ENCODE peak calls at places on chromosomes 6 and 20, in five cellular contexts. J, O, H, Z and N are unnamed samples.

GRCh38 chr6:121430514-121431460 is 4.7 kb upstream of the GJA1 start:
- DNase-seq in H (peak), O (no peak), Z (no peak), J (peak), N (no peak)

GRCh38 chr20:34222208-34222607 is 19.0 kb upstream of the ASIP start:
- DNase-seq in J (peak), Z (no peak), H (peak), O (no peak), N (no peak)

GRCh38 chr6:131532476-131533108 is 40.4 kb upstream of the ARG1 start:
- DNase-seq in J (peak), Z (no peak), H (no peak), O (no peak), N (no peak)

GRCh38 chr6:5671604-5672559 is 334.8 kb downstream of the NRN1 start:
- DNase-seq in O (no peak), H (no peak), Z (no peak), J (no peak), N (no peak)

GRCh38 chr6:118569498-118569897 is 21.4 kb downstream of the PLN start:
- DNase-seq in J (no peak), O (no peak), Z (no peak), H (no peak), N (no peak)

GRCh38 chr6:83126807-83127206 is 59.3 kb downstream of the DOP1A start:
- DNase-seq in J (no peak), O (no peak), H (no peak), Z (no peak), N (no peak)

GRCh38 chr6:20542927-20543602 is 8.8 kb downstream of the CDKAL1 start:
- DNase-seq in O (no peak), Z (no peak), H (peak), J (peak), N (no peak)

GRCh38 chr6:33248643-33248931 is 23.1 kb downstream of the VPS52 start:
- DNase-seq in H (peak), O (no peak), J (no peak), Z (no peak), N (no peak)

GRCh38 chr6:33670971-33671370 is 40.5 kb downstream of the UQCC2 start:
- DNase-seq in Z (peak), O (peak), J (no peak), H (no peak), N (no peak)

GRCh38 chr6:151263967-151264366 is 24.2 kb downstream of the AKAP12 start:
- DNase-seq in O (no peak), J (no peak), H (no peak), Z (no peak), N (no peak)

GRCh38 chr6:25193147-25193864 is 85.9 kb upstream of the CARMIL1 start:
- DNase-seq in J (peak), Z (no peak), H (peak), O (no peak), N (no peak)

GRCh38 chr6:83511901-83512681 is at the start of gene PRSS35:
- DNase-seq in Z (peak), O (peak), J (peak), H (peak), N (peak)

GRCh38 chr6:30101423-30101938 is 11.4 kb downstream of the TRIM31 start:
- DNase-seq in H (peak), J (no peak), O (no peak), Z (no peak), N (no peak)

GRCh38 chr6:4180653-4181255 is 45.4 kb upstream of the ECI2 start:
- DNase-seq in H (peak), Z (no peak), J (peak), O (no peak), N (peak)

GRCh38 chr6:12238191-12238590 is 52.0 kb upstream of the EDN1 start:
- DNase-seq in Z (no peak), J (no peak), O (no peak), H (no peak), N (no peak)

GRCh38 chr20:58888521-58889333 is 36.2 kb downstream of the GNAS start:
- DNase-seq in Z (peak), H (peak), J (peak), O (peak), N (peak)

GRCh38 chr20:50013976-50014375 is 31.2 kb downstream of the SNAI1 start:
- DNase-seq in Z (no peak), O (no peak), H (no peak), J (no peak), N (no peak)
- H2BK120ac ChIP-seq in Z (no peak), O (no peak), H (no peak), J (no peak), N (peak)

GRCh38 chr6:125586605-125587004 is 162.8 kb upstream of the HEY2 start:
- DNase-seq in H (no peak), O (no peak), Z (no peak), J (no peak), N (no peak)
- H2BK120ac ChIP-seq in H (no peak), O (no peak), Z (no peak), J (no peak), N (no peak)

GRCh38 chr6:106829451-106829850 is 145.1 kb downstream of the CD24 start:
- DNase-seq in Z (no peak), H (no peak), O (no peak), J (no peak), N (no peak)

GRCh38 chr6:106823732-106824351 is 150.7 kb downstream of the CD24 start:
- DNase-seq in O (peak), Z (peak), H (no peak), J (no peak), N (no peak)

GRCh38 chr6:106827081-106827480 is 147.4 kb downstream of the CD24 start:
- DNase-seq in H (no peak), O (no peak), J (no peak), Z (no peak), N (no peak)

GRCh38 chr6:106823058-106823457 is 151.5 kb downstream of the CD24 start:
- DNase-seq in H (no peak), O (no peak), J (no peak), Z (no peak), N (no peak)

DNA sequence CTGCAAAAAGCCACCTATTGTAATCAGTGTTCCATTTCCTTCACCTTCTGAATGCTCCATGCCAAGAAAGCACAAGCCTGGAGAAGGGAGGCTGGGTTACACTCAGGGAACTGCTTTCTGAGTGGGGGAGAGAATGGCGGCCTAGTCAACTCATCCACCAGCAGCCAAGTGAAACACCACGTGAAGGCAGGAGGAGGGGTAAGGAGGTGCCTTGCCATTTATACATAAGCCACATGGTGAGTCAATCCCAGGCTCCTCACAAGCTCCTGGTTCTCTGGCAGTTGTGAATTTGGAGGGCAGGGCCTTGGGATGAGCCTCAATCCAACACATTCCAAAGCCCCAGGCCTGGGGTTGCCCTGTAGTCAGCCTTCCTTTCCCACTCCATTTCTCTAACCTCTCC is 149.4 kb downstream of the CD24 start:
- DNase-seq in Z (no peak), O (no peak), J (no peak), H (no peak), N (no peak)
- H2BK120ac ChIP-seq in Z (no peak), O (no peak), J (no peak), H (no peak), N (no peak)

GRCh38 chr20:32906871-32907495 is 48.3 kb downstream of the EFCAB8 start:
- DNase-seq in Z (no peak), J (no peak), H (no peak), O (no peak), N (no peak)

GRCh38 chr20:32908334-32909292 is 49.9 kb downstream of the EFCAB8 start:
- DNase-seq in H (no peak), Z (no peak), J (no peak), O (no peak), N (no peak)

GRCh38 chr20:32903666-32904175 is 45.0 kb downstream of the EFCAB8 start:
- DNase-seq in O (no peak), Z (no peak), J (no peak), H (no peak), N (no peak)

GRCh38 chr20:32907886-32908285 is 49.2 kb downstream of the EFCAB8 start:
- DNase-seq in O (no peak), H (no peak), J (no peak), Z (no peak), N (no peak)

DNA sequence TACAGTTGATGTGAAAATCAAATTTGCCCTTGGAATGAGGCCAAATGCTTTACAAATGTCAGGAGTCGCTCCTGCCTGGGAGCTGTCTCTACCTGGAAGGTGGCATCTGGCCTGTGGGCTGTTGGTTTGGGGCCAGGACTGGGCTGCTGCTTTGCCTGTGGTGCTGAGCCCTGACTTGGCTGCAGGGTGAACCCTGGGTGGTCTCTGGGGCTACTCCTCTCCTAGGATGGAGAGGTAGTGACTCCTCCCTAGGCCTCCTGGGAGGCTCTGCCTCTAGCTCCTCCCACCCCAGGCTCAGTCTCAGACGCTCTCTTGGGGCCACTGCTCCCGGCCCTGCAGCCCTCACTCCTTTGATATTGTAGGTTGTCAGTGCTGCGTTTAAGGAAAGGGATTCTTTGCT is 47.5 kb downstream of the EFCAB8 start:
- DNase-seq in O (no peak), H (no peak), J (no peak), Z (no peak), N (no peak)
- H2BK120ac ChIP-seq in O (no peak), H (no peak), J (no peak), Z (no peak), N (no peak)

DNA sequence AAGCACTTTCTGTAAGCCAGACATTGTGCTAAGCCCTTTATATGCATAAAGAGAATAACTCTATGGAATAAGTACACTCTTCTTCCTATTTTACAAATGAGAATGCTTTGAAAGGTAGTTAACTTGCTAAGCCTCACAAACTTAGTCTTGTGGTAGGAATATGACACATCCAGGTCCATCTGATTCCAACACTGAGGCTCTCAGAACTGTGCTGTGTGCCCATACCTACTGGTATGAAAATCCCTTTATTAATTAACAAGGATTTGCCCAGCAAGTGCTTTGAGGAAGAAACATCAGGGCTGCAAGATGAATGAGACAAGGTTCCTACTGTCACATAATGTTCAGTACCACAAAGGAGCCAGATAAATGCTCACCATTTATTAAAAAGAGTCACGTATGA is 122.6 kb downstream of the TNFRSF21 start:
- DNase-seq in O (no peak), J (no peak), Z (no peak), H (no peak), N (no peak)
- H2BK120ac ChIP-seq in O (no peak), J (peak), Z (no peak), H (no peak), N (no peak)

GRCh38 chr6:158848441-158848840 is 29.3 kb upstream of the EZR start:
- DNase-seq in Z (no peak), J (no peak), H (no peak), O (no peak), N (no peak)
- H2BK120ac ChIP-seq in Z (no peak), J (peak), H (no peak), O (no peak), N (no peak)

GRCh38 chr6:70379473-70380013 is 33.8 kb upstream of the FAM135A start:
- DNase-seq in O (no peak), Z (no peak), H (no peak), J (no peak), N (no peak)
- H2BK120ac ChIP-seq in O (no peak), Z (no peak), H (no peak), J (no peak), N (no peak)

GRCh38 chr6:105763866-105764265 is 322.3 kb upstream of the PRDM1 start:
- DNase-seq in H (no peak), Z (no peak), J (no peak), O (no peak), N (no peak)
- H2BK120ac ChIP-seq in H (no peak), Z (no peak), J (peak), O (no peak), N (no peak)

GRCh38 chr6:56459030-56459805 is 183.5 kb downstream of the DST start:
- DNase-seq in J (no peak), Z (no peak), H (no peak), O (no peak), N (no peak)
- H2BK120ac ChIP-seq in J (no peak), Z (no peak), H (no peak), O (no peak), N (no peak)

GRCh38 chr6:147654103-147654845 is 145.8 kb downstream of the SAMD5 start:
- DNase-seq in O (no peak), Z (no peak), H (no peak), J (peak), N (no peak)

GRCh38 chr6:147648936-147649335 is 140.4 kb downstream of the SAMD5 start:
- DNase-seq in J (peak), H (no peak), O (no peak), Z (no peak), N (no peak)

DNA sequence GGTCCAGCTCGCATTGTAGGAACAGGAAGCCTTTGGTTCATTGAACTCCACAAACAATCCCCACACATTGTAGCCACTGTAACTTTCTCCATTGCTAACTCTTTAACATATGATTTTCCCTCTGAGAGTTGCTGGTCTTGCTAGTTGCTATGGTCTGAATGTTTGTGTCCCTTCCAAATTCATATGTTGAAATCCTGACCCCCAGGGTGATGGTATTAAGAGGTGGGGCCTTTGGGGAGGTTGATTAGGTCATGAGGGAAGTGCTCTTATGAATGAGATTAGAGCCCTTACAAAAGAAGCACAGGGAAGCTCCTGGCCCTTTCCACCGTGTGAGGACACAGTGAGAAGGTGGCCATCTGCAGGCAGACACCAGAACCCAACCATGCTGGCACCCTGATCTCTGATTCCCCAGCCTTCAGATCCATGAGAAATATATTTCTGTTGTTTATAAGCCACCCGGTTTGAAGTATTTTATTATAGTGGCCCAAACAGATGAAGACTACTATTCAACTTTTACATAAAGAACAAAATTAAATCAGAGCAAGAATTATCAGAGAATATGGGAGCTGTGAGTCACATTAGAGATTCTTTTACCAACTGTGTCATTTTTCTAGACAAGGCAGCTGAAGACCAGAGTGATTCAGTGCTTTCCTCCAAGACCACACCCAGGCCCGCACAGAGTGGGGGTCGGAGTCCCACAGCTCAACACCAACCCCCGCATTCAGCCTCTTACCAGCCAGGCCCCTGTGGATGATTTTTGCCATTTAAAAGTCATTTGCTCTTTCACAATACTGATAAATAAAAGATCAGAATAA is 143.0 kb downstream of the SAMD5 start:
- DNase-seq in Z (peak), J (peak), O (no peak), H (peak), N (no peak)
- H2BK120ac ChIP-seq in Z (no peak), J (peak), O (no peak), H (no peak), N (no peak)